ENCODE peak calls at places on chromosome 18, in nine cellular contexts. G is AG09319; C is psoas muscle; T is WTC11; E is transverse colon; N is AG09309; H is colonic mucosa; O is CD4-positive, alpha-beta T cell; L is left lung. F is an unnamed sample.

GRCh38 chr18:41940506-41941215 is 14.4 kb upstream of the PIK3C3 start:
- DNase-seq in O (no peak), L (no peak), G (peak; percentile 18), T (no peak), H (no peak), E (no peak), N (peak; percentile 77), C (no peak), F (no peak)

GRCh38 chr18:12657849-12658829 is at the start of gene SPIRE1:
- DNase-seq in G (no peak), L (peak; percentile 92), N (no peak), H (peak; percentile 68), T (peak; percentile 70), C (peak; percentile 86), O (no peak), E (peak; percentile 70), F (peak; percentile 46)

GRCh38 chr18:54515149-54515548 is 75.9 kb upstream of the DYNAP start:
- DNase-seq in L (no peak), N (no peak), E (no peak), G (no peak), H (no peak), T (no peak), C (no peak), O (no peak), F (no peak)

GRCh38 chr18:32893915-32894314 is 121.1 kb upstream of the KLHL14 start:
- DNase-seq in H (no peak), N (no peak), O (no peak), L (no peak), G (no peak), C (no peak), T (no peak), E (no peak), F (no peak)

GRCh38 chr18:63132819-63133200 is 186.8 kb downstream of the BCL2 start:
- DNase-seq in O (no peak), E (peak; percentile 60), G (no peak), L (no peak), N (no peak), H (peak; percentile 75), C (peak; percentile 57), T (no peak), F (no peak)

GRCh38 chr18:26721876-26722581 is 143.5 kb downstream of the AQP4 start:
- DNase-seq in N (no peak), O (no peak), G (no peak), L (no peak), T (no peak), E (no peak), C (no peak), H (no peak), F (no peak)

GRCh38 chr18:657998-658946 is 819 bp downstream of the TYMS start:
- DNase-seq in G (peak; percentile 54), N (peak; percentile 31), L (peak; percentile 90), E (peak; percentile 91), T (peak; percentile 90), O (no peak), C (peak; percentile 81), H (peak; percentile 96), F (peak; percentile 58)

GRCh38 chr18:54023471-54023870 is 201.0 kb downstream of the MBD2 start:
- DNase-seq in L (no peak), E (no peak), H (no peak), G (no peak), T (no peak), N (no peak), O (no peak), C (no peak), F (no peak)

GRCh38 chr18:35091841-35092240 is 50.6 kb downstream of the MAPRE2 start:
- DNase-seq in G (no peak), N (no peak), O (no peak), C (peak; percentile 50), E (no peak), H (no peak), T (no peak), L (no peak), F (peak; percentile 48)

GRCh38 chr18:74495581-74496507 is at the start of gene CNDP2:
- DNase-seq in H (peak; percentile 100), G (peak; percentile 97), T (peak; percentile 100), L (peak; percentile 100), N (peak; percentile 91), O (peak; percentile 94), E (peak; percentile 100), C (peak; percentile 100), F (peak; percentile 97)

GRCh38 chr18:74497308-74497640 is 1.1 kb downstream of the CNDP2 start:
- DNase-seq in N (no peak), L (no peak), H (no peak), E (no peak), C (no peak), O (no peak), G (no peak), T (no peak), F (no peak)

GRCh38 chr18:74494514-74494913 is 1.6 kb upstream of the CNDP2 start:
- DNase-seq in G (no peak), H (no peak), N (no peak), T (no peak), E (no peak), C (no peak), O (no peak), L (no peak), F (no peak)

GRCh38 chr18:74497778-74498177 is 1.6 kb downstream of the CNDP2 start:
- DNase-seq in L (no peak), O (no peak), H (no peak), E (no peak), N (no peak), C (no peak), G (no peak), T (no peak), F (no peak)

GRCh38 chr18:74496508-74497307 is 545 bp downstream of the CNDP2 start:
- DNase-seq in G (no peak), O (no peak), H (peak; percentile 72), T (peak; percentile 59), N (no peak), C (peak; percentile 83), E (peak; percentile 70), L (peak; percentile 89), F (peak; percentile 58)
- TF ChIP-seq CTCF in G (peak; percentile 0), O (no peak), H (no peak), T (no peak), N (peak; percentile 14), C (peak; percentile 26), E (peak; percentile 61), L (no peak), F (peak; percentile 18)

GRCh38 chr18:46518438-46518837 is 138.6 kb downstream of the LOXHD1 start:
- DNase-seq in N (no peak), E (no peak), G (no peak), C (peak; percentile 65), L (no peak), H (no peak), T (peak; percentile 38), O (no peak), F (no peak)
- TF ChIP-seq CTCF in N (no peak), E (no peak), G (no peak), C (peak; percentile 61), L (no peak), H (no peak), T (no peak), O (no peak), F (no peak)

DNA sequence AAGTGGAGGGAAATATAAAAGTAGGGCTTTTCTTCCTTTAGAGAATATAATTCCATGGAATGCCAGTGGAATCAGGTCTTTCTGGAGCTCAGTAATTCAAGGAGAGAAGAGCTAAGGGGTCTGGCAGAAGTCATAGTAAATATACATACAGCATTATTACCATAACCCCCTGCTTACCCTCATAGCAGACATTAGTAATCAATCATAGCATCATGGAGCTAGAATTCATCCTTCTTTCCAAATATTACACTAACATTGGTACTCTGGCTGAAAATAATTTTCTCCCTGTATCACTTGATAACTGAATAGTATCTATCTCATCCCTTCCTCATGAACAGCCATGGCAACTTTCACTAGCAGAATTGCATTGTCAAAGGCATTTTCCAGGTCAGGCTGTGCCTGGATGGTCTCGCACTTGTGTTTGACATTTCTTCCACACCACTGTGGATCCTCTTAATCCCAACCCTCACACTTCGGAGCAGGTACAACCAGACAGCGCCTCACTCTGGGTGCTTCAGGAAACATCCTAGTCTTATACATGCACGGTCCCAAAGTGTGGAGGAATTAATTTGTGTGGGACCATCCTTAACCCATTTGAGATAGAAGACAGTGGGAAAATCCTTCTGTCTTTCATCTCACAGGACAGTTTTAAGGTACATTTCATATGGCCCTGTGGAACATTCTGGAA is 84.2 kb upstream of the SEC11C start:
- DNase-seq in G (no peak), E (no peak), L (no peak), H (no peak), O (no peak), N (no peak), C (no peak), T (peak; percentile 63), F (no peak)
- TF ChIP-seq CTCF in G (no peak), E (no peak), L (no peak), H (no peak), O (no peak), N (no peak), C (no peak), T (peak; percentile 16), F (no peak)

GRCh38 chr18:46070232-46070631 is 1.8 kb downstream of the PSTPIP2 start:
- DNase-seq in G (no peak), E (no peak), T (no peak), L (no peak), C (no peak), O (no peak), H (no peak), N (no peak), F (no peak)

GRCh38 chr18:46071894-46072867 is at the start of gene PSTPIP2:
- DNase-seq in L (peak; percentile 97), T (peak; percentile 63), E (peak; percentile 71), C (peak; percentile 84), G (peak; percentile 11), O (peak; percentile 59), N (no peak), H (peak; percentile 68), F (peak; percentile 74)

GRCh38 chr18:46071615-46071893 is 506 bp downstream of the PSTPIP2 start:
- DNase-seq in H (no peak), C (no peak), T (no peak), L (no peak), E (no peak), N (no peak), O (no peak), G (no peak), F (no peak)

GRCh38 chr18:46069524-46069923 is 2.5 kb downstream of the PSTPIP2 start:
- DNase-seq in C (no peak), G (no peak), T (no peak), O (no peak), E (no peak), H (no peak), N (no peak), L (no peak), F (no peak)

GRCh38 chr18:46070683-46071614 is 1.1 kb downstream of the PSTPIP2 start:
- DNase-seq in C (no peak), T (no peak), H (no peak), O (no peak), N (no peak), E (no peak), L (no peak), G (no peak), F (peak; percentile 45)
- TF ChIP-seq CTCF in C (no peak), T (no peak), H (no peak), O (no peak), N (no peak), E (no peak), L (no peak), G (no peak), F (no peak)

DNA sequence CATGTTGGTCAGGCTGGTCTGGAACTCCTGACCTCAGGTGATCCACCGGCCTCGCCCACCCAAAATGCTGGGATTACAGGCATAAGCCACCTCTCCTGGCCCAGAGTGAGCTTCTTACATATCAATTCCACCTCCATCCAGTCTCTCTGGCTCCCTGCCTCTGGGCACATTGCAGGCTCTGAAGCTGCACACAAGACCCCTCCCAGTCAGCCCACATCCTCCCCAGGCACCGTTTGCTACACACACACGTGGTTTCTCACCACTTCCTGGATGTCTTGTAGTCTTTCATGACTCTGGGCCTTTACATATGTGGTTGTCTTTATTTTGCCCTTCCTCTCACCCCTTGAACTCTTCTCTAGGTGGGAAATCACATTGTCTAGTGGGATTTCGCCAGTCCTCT is 64.0 kb upstream of the CABLES1 start:
- DNase-seq in C (peak; percentile 62), H (peak; percentile 44), N (no peak), O (peak; percentile 78), T (no peak), L (no peak), E (peak; percentile 66), G (no peak), F (peak; percentile 80)
- TF ChIP-seq CTCF in C (no peak), H (no peak), N (no peak), O (no peak), T (no peak), L (no peak), E (no peak), G (no peak), F (no peak)